ENCODE peak calls at places on chromosomes 11 and 22, in nine cellular contexts. One of them, this sample, is unnamed.

GRCh38 chr11:70020336-70021214 is 57.5 kb upstream of the ANO1 start:
- DNase-seq in spleen: peak; percentile 36
- DNase-seq in transverse colon: no peak
- DNase-seq in breast epithelium: peak; percentile 59
- DNase-seq in sigmoid colon: no peak
- DNase-seq in stomach: no peak
- DNase-seq in HCT116: no peak
- DNase-seq in esophagus muscularis mucosa: no peak
- DNase-seq in H1: no peak
- DNase-seq in this sample: no peak

GRCh38 chr11:45887587-45887986 is 2.1 kb downstream of the MAPK8IP1 start:
- DNase-seq in transverse colon: no peak
- DNase-seq in sigmoid colon: no peak
- DNase-seq in stomach: no peak
- DNase-seq in breast epithelium: no peak
- DNase-seq in HCT116: no peak
- DNase-seq in esophagus muscularis mucosa: no peak
- DNase-seq in spleen: no peak
- DNase-seq in H1: no peak
- DNase-seq in this sample: no peak

GRCh38 chr22:48588881-48589450 is 1238.7 kb downstream of the BRD1 start:
- DNase-seq in stomach: no peak
- DNase-seq in transverse colon: no peak
- DNase-seq in HCT116: no peak
- DNase-seq in sigmoid colon: no peak
- DNase-seq in esophagus muscularis mucosa: no peak
- DNase-seq in breast epithelium: no peak
- DNase-seq in spleen: no peak
- DNase-seq in H1: no peak
- DNase-seq in this sample: no peak

GRCh38 chr11:118057424-118058145 is 19.3 kb upstream of the TMPRSS4 start:
- DNase-seq in spleen: no peak
- DNase-seq in esophagus muscularis mucosa: no peak
- DNase-seq in HCT116: no peak
- DNase-seq in breast epithelium: no peak
- DNase-seq in transverse colon: peak; percentile 5
- DNase-seq in stomach: no peak
- DNase-seq in H1: no peak
- DNase-seq in sigmoid colon: peak; percentile 24
- DNase-seq in this sample: no peak

GRCh38 chr11:124481365-124482323 is 36.1 kb upstream of the OR8B8 start:
- DNase-seq in HCT116: no peak
- DNase-seq in sigmoid colon: no peak
- DNase-seq in H1: peak; percentile 55
- DNase-seq in esophagus muscularis mucosa: no peak
- DNase-seq in spleen: no peak
- DNase-seq in transverse colon: no peak
- DNase-seq in breast epithelium: peak; percentile 24
- DNase-seq in stomach: no peak
- DNase-seq in this sample: no peak

GRCh38 chr11:111554532-111554931 is 14.0 kb downstream of the LAYN start:
- DNase-seq in H1: no peak
- DNase-seq in spleen: no peak
- DNase-seq in HCT116: no peak
- DNase-seq in sigmoid colon: no peak
- DNase-seq in esophagus muscularis mucosa: no peak
- DNase-seq in transverse colon: no peak
- DNase-seq in stomach: no peak
- DNase-seq in breast epithelium: no peak
- DNase-seq in this sample: no peak

GRCh38 chr11:74450318-74450717 is 17.0 kb downstream of the KCNE3 start:
- DNase-seq in spleen: no peak
- DNase-seq in HCT116: no peak
- DNase-seq in sigmoid colon: no peak
- DNase-seq in transverse colon: no peak
- DNase-seq in breast epithelium: no peak
- DNase-seq in H1: no peak
- DNase-seq in stomach: no peak
- DNase-seq in esophagus muscularis mucosa: no peak
- DNase-seq in this sample: no peak

GRCh38 chr11:44611088-44611487 is 45.6 kb downstream of the CD82 start:
- DNase-seq in breast epithelium: no peak
- DNase-seq in sigmoid colon: no peak
- DNase-seq in esophagus muscularis mucosa: no peak
- DNase-seq in H1: no peak
- DNase-seq in transverse colon: no peak
- DNase-seq in stomach: no peak
- DNase-seq in HCT116: no peak
- DNase-seq in spleen: no peak
- DNase-seq in this sample: no peak

GRCh38 chr11:27487706-27488105 is 15.1 kb upstream of the LGR4 start:
- DNase-seq in stomach: no peak
- DNase-seq in breast epithelium: no peak
- DNase-seq in esophagus muscularis mucosa: no peak
- DNase-seq in HCT116: no peak
- DNase-seq in spleen: no peak
- DNase-seq in sigmoid colon: no peak
- DNase-seq in H1: no peak
- DNase-seq in transverse colon: no peak
- DNase-seq in this sample: no peak

GRCh38 chr11:23012930-23013329 is 152.7 kb upstream of the CCDC179 start:
- DNase-seq in H1: no peak
- DNase-seq in transverse colon: no peak
- DNase-seq in esophagus muscularis mucosa: no peak
- DNase-seq in stomach: no peak
- DNase-seq in breast epithelium: no peak
- DNase-seq in spleen: no peak
- DNase-seq in HCT116: no peak
- DNase-seq in sigmoid colon: no peak
- DNase-seq in this sample: no peak

GRCh38 chr11:77100166-77101042 is 2.2 kb upstream of the OMP start:
- DNase-seq in breast epithelium: no peak
- DNase-seq in stomach: no peak
- DNase-seq in sigmoid colon: peak; percentile 50
- DNase-seq in transverse colon: no peak
- DNase-seq in esophagus muscularis mucosa: no peak
- DNase-seq in spleen: peak; percentile 50
- DNase-seq in H1: no peak
- DNase-seq in HCT116: no peak
- DNase-seq in this sample: no peak

GRCh38 chr11:78825531-78825930 is 250.9 kb upstream of the NARS2 start:
- DNase-seq in stomach: no peak
- DNase-seq in spleen: no peak
- DNase-seq in breast epithelium: no peak
- DNase-seq in esophagus muscularis mucosa: no peak
- DNase-seq in transverse colon: no peak
- DNase-seq in sigmoid colon: no peak
- DNase-seq in HCT116: no peak
- DNase-seq in H1: no peak
- DNase-seq in this sample: no peak

GRCh38 chr11:106092446-106092845 is 15.0 kb downstream of the AASDHPPT start:
- DNase-seq in transverse colon: no peak
- DNase-seq in breast epithelium: no peak
- DNase-seq in esophagus muscularis mucosa: no peak
- DNase-seq in H1: no peak
- DNase-seq in stomach: no peak
- DNase-seq in spleen: no peak
- DNase-seq in sigmoid colon: no peak
- DNase-seq in HCT116: no peak
- DNase-seq in this sample: no peak

GRCh38 chr11:122679441-122679840 is 23.9 kb downstream of the UBASH3B start:
- DNase-seq in HCT116: no peak
- DNase-seq in spleen: no peak
- DNase-seq in breast epithelium: no peak
- DNase-seq in stomach: no peak
- DNase-seq in transverse colon: no peak
- DNase-seq in sigmoid colon: no peak
- DNase-seq in esophagus muscularis mucosa: no peak
- DNase-seq in H1: no peak
- DNase-seq in this sample: no peak

GRCh38 chr22:30041881-30042280 is 38.4 kb upstream of the HORMAD2 start:
- DNase-seq in transverse colon: no peak
- DNase-seq in HCT116: no peak
- DNase-seq in H1: no peak
- DNase-seq in breast epithelium: no peak
- DNase-seq in esophagus muscularis mucosa: no peak
- DNase-seq in spleen: no peak
- DNase-seq in sigmoid colon: peak; percentile 26
- DNase-seq in stomach: no peak
- DNase-seq in this sample: no peak

DNA sequence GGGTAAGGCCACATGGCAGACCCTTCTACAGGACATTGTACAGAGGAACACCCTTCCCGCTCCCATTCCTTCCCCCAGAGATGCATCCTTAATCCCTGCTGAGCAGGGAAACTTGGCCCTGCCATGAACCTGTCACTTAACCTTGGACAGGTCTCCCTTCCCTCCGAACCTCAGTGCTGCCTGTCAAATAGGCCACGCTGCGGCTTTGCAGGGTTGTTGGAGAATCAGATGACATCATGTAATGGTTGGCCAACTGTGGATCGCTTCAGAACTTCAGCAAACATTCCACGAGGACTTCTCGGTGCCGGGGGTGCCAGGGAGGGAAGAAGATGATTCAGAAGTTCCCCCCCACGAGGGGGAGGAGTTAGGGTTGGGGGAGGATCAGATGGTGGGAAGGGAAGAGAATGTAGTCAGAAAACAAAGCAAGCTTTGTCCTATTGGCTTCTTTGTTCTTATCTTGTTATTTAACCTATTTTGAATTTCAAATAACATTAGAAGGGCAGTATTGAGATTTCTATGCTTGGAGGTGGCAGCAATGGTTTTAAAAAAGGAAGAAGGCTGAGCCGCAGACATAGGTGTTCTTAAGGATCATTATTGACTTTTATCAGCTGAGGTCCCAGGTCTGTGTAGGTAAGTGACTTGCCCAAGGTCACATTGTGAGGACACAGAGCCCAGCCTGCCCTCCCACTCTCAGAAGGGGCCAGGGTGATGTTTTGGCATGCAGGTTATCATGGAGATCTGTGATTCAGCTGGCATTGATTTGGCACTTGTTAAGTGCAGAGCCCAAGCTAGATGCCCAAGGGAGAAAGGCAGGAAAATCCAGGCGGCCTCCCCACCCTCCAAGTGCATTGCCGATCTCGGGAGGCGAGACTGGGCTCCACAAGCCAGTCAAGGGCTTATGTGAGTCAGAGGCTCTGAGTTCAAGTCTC is 3.1 kb downstream of the CDC42EP1 start:
- DNase-seq in HCT116: peak; percentile 57
- DNase-seq in stomach: peak; percentile 82
- DNase-seq in H1: no peak
- DNase-seq in sigmoid colon: peak; percentile 94
- DNase-seq in esophagus muscularis mucosa: peak; percentile 95
- DNase-seq in breast epithelium: peak; percentile 92
- DNase-seq in transverse colon: peak; percentile 77
- DNase-seq in spleen: no peak
- DNase-seq in this sample: peak; percentile 63
- TF ChIP-seq POLR2AphosphoS5 in HCT116: peak; percentile 45
- TF ChIP-seq POLR2AphosphoS5 in stomach: peak; percentile 53
- TF ChIP-seq POLR2AphosphoS5 in H1: no peak
- TF ChIP-seq POLR2AphosphoS5 in sigmoid colon: no peak
- TF ChIP-seq POLR2AphosphoS5 in esophagus muscularis mucosa: peak; percentile 53
- TF ChIP-seq POLR2AphosphoS5 in breast epithelium: peak; percentile 68
- TF ChIP-seq POLR2AphosphoS5 in transverse colon: peak; percentile 32
- TF ChIP-seq POLR2AphosphoS5 in spleen: no peak
- TF ChIP-seq POLR2AphosphoS5 in this sample: peak; percentile 80

DNA sequence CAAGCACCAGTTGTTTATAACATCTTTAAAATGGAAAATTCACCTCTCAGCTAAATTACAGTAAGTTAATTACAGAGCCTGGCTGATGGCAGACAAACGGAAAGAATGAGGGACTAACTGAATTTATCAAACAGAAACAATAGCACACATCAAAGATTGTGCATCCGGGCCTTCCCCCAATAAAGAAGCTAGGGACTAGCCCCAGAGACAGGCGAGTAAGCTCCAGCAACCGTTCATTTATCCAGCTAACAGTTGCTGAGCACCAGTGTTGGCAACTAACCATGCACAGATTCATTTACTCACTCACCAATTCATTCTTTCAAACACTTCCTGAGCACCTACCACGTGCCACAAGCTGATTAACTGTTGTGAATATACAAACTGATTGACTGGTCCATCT is 51.2 kb downstream of the SMCO4 start:
- DNase-seq in HCT116: no peak
- DNase-seq in esophagus muscularis mucosa: no peak
- DNase-seq in breast epithelium: no peak
- DNase-seq in transverse colon: no peak
- DNase-seq in sigmoid colon: no peak
- DNase-seq in stomach: no peak
- DNase-seq in spleen: no peak
- DNase-seq in H1: no peak
- DNase-seq in this sample: no peak
- H3K4me1 ChIP-seq in HCT116: no peaks in the 10 kb centered on the region
- H3K4me1 ChIP-seq in esophagus muscularis mucosa: no peaks in the 10 kb centered on the region
- H3K4me1 ChIP-seq in breast epithelium: no peaks in the 10 kb centered on the region
- H3K4me1 ChIP-seq in transverse colon: peaks cover 18% of the 10 kb centered on the region
- H3K4me1 ChIP-seq in sigmoid colon: no peaks in the 10 kb centered on the region
- H3K4me1 ChIP-seq in stomach: peaks cover 13% of the 10 kb centered on the region
- H3K4me1 ChIP-seq in spleen: no peaks in the 10 kb centered on the region
- H3K4me1 ChIP-seq in H1: peaks cover 39% of the 10 kb centered on the region
- H3K4me1 ChIP-seq in this sample: peaks cover 23% of the 10 kb centered on the region

DNA sequence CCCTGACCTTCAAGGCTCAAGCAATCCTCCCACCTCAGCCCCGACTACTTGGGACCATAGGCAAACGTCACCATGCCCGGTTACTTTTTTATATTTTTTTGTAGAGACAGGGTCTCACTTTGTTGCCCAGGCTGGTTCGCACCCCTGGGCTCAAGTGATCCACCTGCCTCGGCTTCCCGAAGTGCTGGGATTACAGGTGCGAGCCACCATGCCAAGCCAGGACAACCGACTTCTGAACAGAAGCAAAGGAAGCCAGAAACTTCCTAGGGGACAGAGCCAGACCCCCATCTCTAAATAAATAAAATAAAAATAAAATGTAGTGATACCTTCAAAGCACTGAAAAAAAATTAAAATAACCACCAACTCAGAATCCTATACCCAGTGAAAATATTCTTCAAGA is 26.4 kb downstream of the C11orf58 start:
- DNase-seq in HCT116: no peak
- DNase-seq in breast epithelium: no peak
- DNase-seq in stomach: no peak
- DNase-seq in sigmoid colon: no peak
- DNase-seq in H1: no peak
- DNase-seq in esophagus muscularis mucosa: no peak
- DNase-seq in transverse colon: no peak
- DNase-seq in spleen: no peak
- DNase-seq in this sample: no peak
- H3K9me3 ChIP-seq in HCT116: no peaks in the 10 kb centered on the region
- H3K9me3 ChIP-seq in breast epithelium: no peaks in the 10 kb centered on the region
- H3K9me3 ChIP-seq in stomach: no peaks in the 10 kb centered on the region
- H3K9me3 ChIP-seq in sigmoid colon: no peaks in the 10 kb centered on the region
- H3K9me3 ChIP-seq in H1: no peaks in the 10 kb centered on the region
- H3K9me3 ChIP-seq in esophagus muscularis mucosa: no peaks in the 10 kb centered on the region
- H3K9me3 ChIP-seq in transverse colon: no peaks in the 10 kb centered on the region
- H3K9me3 ChIP-seq in spleen: no peaks in the 10 kb centered on the region
- H3K9me3 ChIP-seq in this sample: no peaks in the 10 kb centered on the region

DNA sequence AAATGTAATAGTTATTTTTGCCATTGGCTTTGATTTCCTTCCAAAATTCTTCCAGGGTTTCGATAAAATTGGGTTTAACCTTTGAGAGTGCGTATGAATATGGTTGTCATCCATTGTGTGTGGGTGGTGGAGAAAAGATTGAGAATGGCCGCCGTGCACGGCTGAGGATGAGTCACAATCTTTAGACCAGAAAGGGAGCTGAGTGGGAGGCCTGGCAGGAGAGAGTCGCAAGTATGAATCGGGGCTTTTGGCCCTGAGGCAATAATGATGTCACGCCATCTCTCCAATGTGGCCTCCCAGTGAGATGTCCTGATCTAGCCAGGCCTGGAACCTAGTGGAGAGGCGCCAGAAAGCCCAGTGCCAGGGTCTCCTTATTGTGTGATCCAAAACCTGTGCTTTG is 33.1 kb upstream of the SMPD1 start:
- DNase-seq in breast epithelium: peak; percentile 67
- DNase-seq in sigmoid colon: peak; percentile 88
- DNase-seq in esophagus muscularis mucosa: no peak
- DNase-seq in transverse colon: peak; percentile 24
- DNase-seq in stomach: no peak
- DNase-seq in spleen: no peak
- DNase-seq in H1: no peak
- DNase-seq in HCT116: peak; percentile 22
- DNase-seq in this sample: no peak
- TF ChIP-seq POLR2AphosphoS5 in breast epithelium: no peak
- TF ChIP-seq POLR2AphosphoS5 in sigmoid colon: no peak
- TF ChIP-seq POLR2AphosphoS5 in esophagus muscularis mucosa: no peak
- TF ChIP-seq POLR2AphosphoS5 in transverse colon: no peak
- TF ChIP-seq POLR2AphosphoS5 in stomach: no peak
- TF ChIP-seq POLR2AphosphoS5 in spleen: no peak
- TF ChIP-seq POLR2AphosphoS5 in H1: no peak
- TF ChIP-seq POLR2AphosphoS5 in HCT116: no peak
- TF ChIP-seq POLR2AphosphoS5 in this sample: no peak

This sample was measured in prostate gland.